ENCODE peak calls at places on chromosomes 5 and 9, in four cellular contexts. I is CD8-positive, alpha-beta memory T cell; R is choroid plexus epithelial cell; V is HFF-Myc. G is an unnamed sample.

GRCh38 chr9:117681827-117682226 is 22.4 kb upstream of the TLR4 start:
- DNase-seq in V (no peak), I (no peak), R (no peak), G (no peak)

GRCh38 chr5:174523311-174524159 is 200.8 kb upstream of the MSX2 start:
- DNase-seq in V (no peak), R (no peak), I (no peak), G (no peak)

GRCh38 chr5:38666668-38667498 is 110.4 kb upstream of the LIFR start:
- DNase-seq in R (peak), I (no peak), V (no peak), G (no peak)

GRCh38 chr5:76283670-76284069 is 119.4 kb upstream of the IQGAP2 start:
- DNase-seq in V (no peak), R (no peak), I (no peak), G (no peak)

GRCh38 chr5:104273725-104274124 is 711.1 kb upstream of the NUDT12 start:
- DNase-seq in V (no peak), R (no peak), I (no peak), G (no peak)

GRCh38 chr5:99187611-99188010 is 258.8 kb upstream of the CHD1 start:
- DNase-seq in R (no peak), V (no peak), I (no peak), G (no peak)

GRCh38 chr5:93151121-93151520 is 429.9 kb downstream of the NR2F1-AS1 start:
- DNase-seq in R (peak), I (no peak), V (no peak), G (no peak)

GRCh38 chr5:45057564-45057963 is 248.8 kb downstream of the MRPS30 start:
- DNase-seq in R (no peak), I (no peak), V (no peak), G (no peak)

GRCh38 chr9:125889524-125890473 is 142.6 kb downstream of the PBX3 start:
- DNase-seq in I (peak), V (no peak), R (peak), G (peak)

GRCh38 chr9:134525841-134526797 is 115.5 kb upstream of the COL5A1 start:
- DNase-seq in I (no peak), V (no peak), R (no peak), G (no peak)

GRCh38 chr5:40871177-40871576 is 30.0 kb downstream of the CARD6 start:
- DNase-seq in I (no peak), R (peak), V (no peak), G (no peak)

GRCh38 chr9:85016389-85016997 is 347.0 kb downstream of the NTRK2 start:
- DNase-seq in R (no peak), I (no peak), V (no peak), G (no peak)

GRCh38 chr5:72300590-72301339 is 19.3 kb downstream of the MRPS27 start:
- DNase-seq in R (no peak), I (no peak), V (no peak), G (no peak)

GRCh38 chr5:72301557-72301956 is 18.5 kb downstream of the MRPS27 start:
- DNase-seq in R (no peak), I (no peak), V (no peak), G (no peak)

GRCh38 chr5:72298711-72299110 is 21.3 kb downstream of the MRPS27 start:
- DNase-seq in R (no peak), I (no peak), V (no peak), G (no peak)

GRCh38 chr5:72305194-72306142 is 14.6 kb downstream of the MRPS27 start:
- DNase-seq in V (no peak), R (no peak), I (no peak), G (no peak)

GRCh38 chr5:72302171-72302570 is 17.9 kb downstream of the MRPS27 start:
- DNase-seq in V (no peak), I (no peak), R (no peak), G (no peak)
- H3K4me3 ChIP-seq in V (no peak), I (no peak), R (no peak), G (no peak)

GRCh38 chr5:28156981-28157380 is 1118.6 kb upstream of the CDH9 start:
- DNase-seq in R (peak), I (no peak), V (no peak), G (no peak)
- H3K4me3 ChIP-seq in R (no peak), I (no peak), V (no peak), G (no peak)

GRCh38 chr9:903886-904285 is 62.4 kb downstream of the DMRT1 start:
- DNase-seq in R (no peak), V (no peak), I (no peak), G (no peak)

GRCh38 chr9:912776-913175 is 63.7 kb upstream of the DMRT3 start:
- DNase-seq in V (no peak), I (no peak), R (no peak), G (no peak)

GRCh38 chr9:911003-911402 is 65.5 kb upstream of the DMRT3 start:
- DNase-seq in R (no peak), V (no peak), I (no peak), G (no peak)

GRCh38 chr9:908806-909205 is 67.3 kb downstream of the DMRT1 start:
- DNase-seq in I (no peak), V (no peak), R (no peak), G (no peak)
- H3K4me3 ChIP-seq in I (no peak), V (no peak), R (no peak), G (no peak)

GRCh38 chr5:127702913-127703575 is at the start of gene CCDC192:
- DNase-seq in I (no peak), R (no peak), V (no peak), G (no peak)

GRCh38 chr5:127702434-127702833 is 757 bp upstream of the CCDC192 start:
- DNase-seq in R (no peak), V (no peak), I (no peak), G (no peak)

GRCh38 chr5:127705120-127705892 is 2.1 kb downstream of the CCDC192 start:
- DNase-seq in I (no peak), R (peak), V (peak), G (peak)

GRCh38 chr5:127707209-127707608 is 4.0 kb downstream of the CCDC192 start:
- DNase-seq in I (no peak), V (no peak), R (peak), G (no peak)

DNA sequence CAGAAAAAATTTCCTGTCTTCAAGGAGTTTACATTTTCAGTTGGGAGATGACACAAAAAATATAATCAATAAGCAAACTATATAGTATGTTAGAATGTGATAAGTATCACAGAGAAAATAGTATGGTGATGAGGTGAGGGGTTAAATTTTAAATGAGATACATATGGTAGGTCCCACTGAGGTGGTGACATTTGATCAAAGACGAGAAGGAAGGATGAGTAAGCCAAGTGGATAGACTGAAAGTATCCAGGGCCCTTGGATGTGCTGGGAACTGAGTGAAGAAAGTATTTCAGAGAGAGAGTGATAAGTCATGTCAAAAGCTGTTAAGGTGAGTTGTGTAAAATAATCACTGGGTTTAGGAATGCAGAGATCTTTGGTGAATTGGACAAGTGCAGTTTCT is 3.5 kb downstream of the CCDC192 start:
- DNase-seq in I (no peak), V (no peak), R (peak), G (no peak)
- H3K4me3 ChIP-seq in I (no peak), V (no peak), R (no peak), G (no peak)

GRCh38 chr5:111079846-111080245 is 8.3 kb downstream of the TSLP start:
- DNase-seq in I (no peak), R (peak), V (no peak), G (no peak)

GRCh38 chr5:111077678-111078077 is 6.2 kb downstream of the TSLP start:
- DNase-seq in V (no peak), R (no peak), I (no peak), G (no peak)

DNA sequence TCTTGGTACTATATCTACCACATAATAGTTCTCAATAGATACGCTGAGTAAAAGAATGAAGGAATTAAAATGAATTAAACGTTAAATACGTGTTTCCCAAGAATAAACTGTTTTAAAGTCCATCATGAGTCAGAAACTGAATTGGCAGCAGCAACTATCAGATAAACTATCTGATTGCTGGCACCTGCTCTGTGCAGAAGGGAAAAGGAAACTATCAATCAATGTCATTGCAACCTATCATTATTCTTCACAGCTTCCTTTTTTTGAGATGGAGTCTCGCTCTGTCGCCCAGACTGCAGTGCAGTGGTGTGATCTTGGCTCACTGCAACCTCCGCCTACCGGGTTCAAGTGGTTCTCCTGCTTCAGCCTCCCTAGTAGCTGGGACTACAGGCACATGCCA is 8.8 kb upstream of the WDR36 start:
- DNase-seq in V (no peak), R (no peak), I (no peak), G (no peak)
- H3K4me3 ChIP-seq in V (no peak), R (no peak), I (no peak), G (no peak)

DNA sequence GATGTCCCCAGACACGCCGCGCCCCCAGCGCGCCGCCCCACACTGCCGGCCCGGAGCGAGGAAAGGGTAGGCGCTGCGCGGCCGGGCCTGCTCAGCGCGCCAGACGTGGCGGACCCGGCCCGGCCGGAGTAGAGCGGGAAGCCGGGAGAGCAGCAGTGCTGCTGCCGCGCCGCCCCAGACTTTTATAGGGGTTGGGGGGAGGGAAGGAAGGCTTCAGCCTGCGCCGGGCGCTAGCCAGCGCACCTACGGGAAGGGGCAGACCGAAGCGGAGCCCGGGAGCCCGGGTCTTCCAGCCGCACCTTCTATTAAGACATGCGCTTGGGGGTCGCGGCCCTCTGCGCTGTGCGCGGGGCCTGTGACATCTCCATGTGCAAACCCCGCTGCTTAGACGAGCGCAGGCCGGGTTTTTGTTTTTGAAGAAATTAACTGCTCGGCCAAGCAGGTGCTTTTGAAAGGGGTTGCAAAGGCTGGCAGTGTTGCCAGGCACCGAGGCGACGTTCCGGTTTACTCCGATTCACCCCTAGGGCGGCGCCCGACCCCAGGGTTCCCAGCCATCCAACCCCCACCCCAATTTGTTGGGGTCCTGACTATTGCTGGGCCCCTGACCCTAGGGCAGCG is 361 bp upstream of the PAX5 start:
- DNase-seq in R (no peak), V (no peak), I (no peak), G (no peak)
- H3K4me3 ChIP-seq in R (no peak), V (no peak), I (no peak), G (no peak)

DNA sequence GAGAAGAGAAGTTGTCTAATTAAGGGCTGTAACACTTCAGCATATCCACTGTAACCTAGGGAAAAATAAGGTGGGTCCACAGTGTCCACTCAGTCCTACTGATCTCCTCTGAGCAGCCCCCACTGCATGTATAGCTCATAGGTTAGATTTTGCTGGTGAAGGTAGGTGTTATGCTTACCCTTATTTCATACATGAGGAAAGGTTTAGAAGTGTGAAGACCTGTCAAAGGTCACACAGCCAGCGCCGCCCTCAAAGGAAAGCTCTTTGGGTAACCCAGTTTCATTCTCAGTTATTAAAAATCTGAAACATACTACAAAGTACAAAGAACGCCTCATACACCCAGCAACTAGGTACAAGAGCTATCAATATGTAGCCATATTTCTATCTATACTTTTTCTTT is 87.2 kb downstream of the TLE4 start:
- DNase-seq in R (no peak), I (no peak), V (no peak), G (no peak)
- H3K4me3 ChIP-seq in R (no peak), I (no peak), V (no peak), G (no peak)

DNA sequence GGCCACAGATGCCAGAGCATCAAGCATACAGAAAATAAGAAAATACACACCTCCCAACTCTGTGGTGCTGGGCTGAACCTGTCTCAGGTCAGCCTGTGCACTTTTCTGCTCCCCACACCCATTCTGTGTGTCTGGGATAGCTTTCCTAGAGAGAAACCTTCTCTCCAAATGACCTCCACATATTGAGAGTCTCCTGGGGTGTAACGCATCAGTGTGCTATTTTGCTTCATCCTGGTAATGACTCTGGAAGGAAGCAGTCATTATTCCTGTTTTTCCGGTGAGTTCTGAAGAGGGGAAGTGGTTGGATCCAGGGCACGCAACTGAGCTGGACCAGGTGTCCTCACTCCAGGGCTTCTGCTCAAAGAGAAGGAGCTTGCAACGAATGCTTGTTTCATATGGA is 73.2 kb upstream of the SH3PXD2B start:
- DNase-seq in V (no peak), R (no peak), I (no peak), G (no peak)
- H3K4me3 ChIP-seq in V (no peak), R (no peak), I (no peak), G (no peak)

GRCh38 chr9:69181908-69182353 is 7.9 kb downstream of the TJP2 start:
- DNase-seq in V (no peak), I (no peak), R (no peak), G (no peak)
- H3K4me3 ChIP-seq in V (no peak), I (no peak), R (no peak), G (no peak)

G was measured in retinal pigment epithelial cell.